ENCODE peak calls at places on chromosomes 2 and 18, in seven cellular contexts. One of them, this sample, is unnamed.

GRCh38 chr2:70565039-70565731 is 11.6 kb upstream of the TGFA start:
- DNase-seq in spleen: no peak
- DNase-seq in body of pancreas: no peak
- DNase-seq in DND-41: no peak
- DNase-seq in ovary: no peak
- DNase-seq in ascending aorta: no peak
- DNase-seq in stomach: no peak
- DNase-seq in this sample: no peak

GRCh38 chr2:190044866-190045265 is 17.7 kb downstream of the MSTN start:
- DNase-seq in spleen: no peak
- DNase-seq in DND-41: no peak
- DNase-seq in body of pancreas: no peak
- DNase-seq in stomach: no peak
- DNase-seq in ovary: no peak
- DNase-seq in ascending aorta: no peak
- DNase-seq in this sample: no peak

GRCh38 chr2:179811042-179811441 is 50.4 kb downstream of the ZNF385B start:
- DNase-seq in body of pancreas: no peak
- DNase-seq in spleen: no peak
- DNase-seq in stomach: no peak
- DNase-seq in ascending aorta: no peak
- DNase-seq in DND-41: no peak
- DNase-seq in ovary: no peak
- DNase-seq in this sample: no peak

GRCh38 chr2:233266481-233266880 is 15.0 kb downstream of the ATG16L1 start:
- DNase-seq in ascending aorta: no peak
- DNase-seq in stomach: no peak
- DNase-seq in body of pancreas: no peak
- DNase-seq in DND-41: no peak
- DNase-seq in ovary: no peak
- DNase-seq in spleen: no peak
- DNase-seq in this sample: no peak

GRCh38 chr2:36358317-36358659 is 2.7 kb downstream of the CRIM1 start:
- DNase-seq in spleen: no peak
- DNase-seq in body of pancreas: no peak
- DNase-seq in ascending aorta: no peak
- DNase-seq in DND-41: no peak
- DNase-seq in stomach: no peak
- DNase-seq in ovary: no peak
- DNase-seq in this sample: no peak

GRCh38 chr2:133456971-133457370 is 111.3 kb downstream of the NCKAP5 start:
- DNase-seq in DND-41: no peak
- DNase-seq in stomach: no peak
- DNase-seq in ascending aorta: no peak
- DNase-seq in ovary: no peak
- DNase-seq in spleen: no peak
- DNase-seq in body of pancreas: no peak
- DNase-seq in this sample: no peak

GRCh38 chr2:3466482-3466863 is 52.9 kb downstream of the ADI1 start:
- DNase-seq in body of pancreas: no peak
- DNase-seq in stomach: no peak
- DNase-seq in spleen: peak
- DNase-seq in DND-41: no peak
- DNase-seq in ascending aorta: no peak
- DNase-seq in ovary: no peak
- DNase-seq in this sample: no peak

GRCh38 chr2:114754907-114755563 is 312.6 kb downstream of the DPP10 start:
- DNase-seq in DND-41: no peak
- DNase-seq in stomach: no peak
- DNase-seq in ascending aorta: no peak
- DNase-seq in body of pancreas: no peak
- DNase-seq in ovary: no peak
- DNase-seq in spleen: no peak
- DNase-seq in this sample: no peak

DNA sequence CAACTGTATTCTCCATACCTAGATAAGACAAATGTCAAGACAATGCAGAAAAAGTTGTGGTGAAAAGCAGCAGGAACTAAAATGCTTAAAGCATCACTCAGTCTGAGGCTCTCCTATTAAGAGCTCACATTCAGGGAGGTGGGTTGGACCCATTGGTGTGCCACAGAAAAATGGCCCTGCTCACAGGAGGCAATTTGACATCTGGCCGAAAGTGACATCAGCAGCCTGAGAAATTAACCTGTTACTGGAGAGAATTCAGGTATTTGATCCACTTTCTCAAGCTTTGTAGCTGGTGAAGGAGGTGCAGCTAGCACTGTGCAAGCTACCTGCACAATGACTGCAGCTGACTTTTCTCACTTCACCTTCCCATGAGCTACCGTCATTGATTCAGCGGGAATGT is 86.0 kb downstream of the TMEM247 start:
- DNase-seq in DND-41: no peak
- DNase-seq in ascending aorta: no peak
- DNase-seq in body of pancreas: no peak
- DNase-seq in spleen: no peak
- DNase-seq in stomach: no peak
- DNase-seq in ovary: no peak
- DNase-seq in this sample: no peak
- H3K27ac ChIP-seq in DND-41: no peak
- H3K27ac ChIP-seq in ascending aorta: no peak
- H3K27ac ChIP-seq in body of pancreas: no peak
- H3K27ac ChIP-seq in spleen: peak
- H3K27ac ChIP-seq in stomach: no peak
- H3K27ac ChIP-seq in ovary: no peak
- H3K27ac ChIP-seq in this sample: no peak

DNA sequence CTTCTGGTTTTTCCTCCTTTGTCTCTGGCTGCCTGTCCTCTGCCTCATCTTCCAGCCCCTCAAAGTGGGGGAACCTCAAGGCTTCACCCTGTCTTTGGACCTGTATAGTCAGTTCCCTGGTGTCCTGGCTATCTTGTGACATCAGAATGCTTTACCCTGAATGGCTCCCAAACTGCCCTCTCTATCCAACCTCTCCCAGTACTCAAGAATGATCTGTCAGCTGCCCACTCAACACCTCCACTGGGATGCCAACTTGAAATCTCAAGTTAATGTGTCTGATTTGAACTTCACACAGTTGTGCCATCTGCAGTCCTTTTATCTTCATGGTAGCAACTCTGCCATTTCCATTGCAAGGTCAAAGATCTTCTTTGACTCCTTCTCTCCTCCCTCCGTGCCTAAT is 43.8 kb downstream of the UBE2F start:
- DNase-seq in ascending aorta: no peak
- DNase-seq in stomach: no peak
- DNase-seq in DND-41: no peak
- DNase-seq in ovary: no peak
- DNase-seq in body of pancreas: no peak
- DNase-seq in spleen: no peak
- DNase-seq in this sample: no peak
- H3K4me3 ChIP-seq in ascending aorta: no peak
- H3K4me3 ChIP-seq in stomach: no peak
- H3K4me3 ChIP-seq in DND-41: no peak
- H3K4me3 ChIP-seq in ovary: no peak
- H3K4me3 ChIP-seq in body of pancreas: no peak
- H3K4me3 ChIP-seq in spleen: no peak
- H3K4me3 ChIP-seq in this sample: no peak

GRCh38 chr2:55431982-55432627 is 12.4 kb upstream of the CCDC88A start:
- DNase-seq in DND-41: no peak
- DNase-seq in body of pancreas: no peak
- DNase-seq in stomach: no peak
- DNase-seq in ovary: no peak
- DNase-seq in spleen: no peak
- DNase-seq in ascending aorta: no peak
- DNase-seq in this sample: no peak
- TF ChIP-seq CTCF in DND-41: peak
- TF ChIP-seq CTCF in body of pancreas: peak
- TF ChIP-seq CTCF in stomach: no peak
- TF ChIP-seq CTCF in ovary: peak
- TF ChIP-seq CTCF in spleen: no peak
- TF ChIP-seq CTCF in ascending aorta: peak
- TF ChIP-seq CTCF in this sample: peak

DNA sequence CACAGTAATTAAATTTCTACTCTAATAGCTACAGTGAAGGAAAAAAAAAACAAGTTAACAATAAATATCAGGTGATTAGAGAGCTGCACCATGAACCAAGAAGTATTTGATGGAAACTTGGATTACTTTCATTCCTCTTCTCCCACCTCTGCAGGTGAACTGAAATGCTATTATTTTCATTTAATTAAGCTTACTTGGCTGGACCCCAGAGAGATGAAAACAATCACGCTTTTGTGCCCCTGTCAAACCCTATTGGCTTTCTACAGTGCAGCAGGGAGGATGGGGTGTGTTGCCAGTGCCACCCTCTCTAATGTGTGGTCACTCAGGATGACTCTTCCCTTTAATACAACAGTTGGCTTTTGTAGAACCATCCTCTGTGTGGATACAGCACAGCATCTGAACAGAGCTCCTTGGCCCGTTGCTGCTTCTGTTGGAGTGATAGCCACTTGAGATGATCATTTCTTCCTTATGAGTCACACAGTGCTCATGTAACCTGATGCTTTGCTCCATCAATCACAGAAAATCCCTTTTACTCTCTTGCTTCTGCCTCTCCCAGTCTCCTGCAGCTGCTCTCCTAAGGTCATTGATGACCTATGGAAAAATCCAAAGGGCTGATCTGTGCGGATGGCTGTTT is 5.5 kb upstream of the ARL4C start:
- DNase-seq in ovary: no peak
- DNase-seq in spleen: no peak
- DNase-seq in stomach: no peak
- DNase-seq in body of pancreas: no peak
- DNase-seq in DND-41: no peak
- DNase-seq in ascending aorta: no peak
- DNase-seq in this sample: no peak
- H3K27ac ChIP-seq in ovary: no peak
- H3K27ac ChIP-seq in spleen: no peak
- H3K27ac ChIP-seq in stomach: no peak
- H3K27ac ChIP-seq in body of pancreas: no peak
- H3K27ac ChIP-seq in DND-41: no peak
- H3K27ac ChIP-seq in ascending aorta: no peak
- H3K27ac ChIP-seq in this sample: no peak

GRCh38 chr18:34649072-34649471 is 61.0 kb upstream of the DTNA start:
- DNase-seq in ascending aorta: no peak
- DNase-seq in body of pancreas: no peak
- DNase-seq in DND-41: no peak
- DNase-seq in stomach: no peak
- DNase-seq in spleen: no peak
- DNase-seq in ovary: no peak
- DNase-seq in this sample: no peak

GRCh38 chr18:34650121-34650545 is 60.0 kb upstream of the DTNA start:
- DNase-seq in ascending aorta: no peak
- DNase-seq in ovary: no peak
- DNase-seq in spleen: no peak
- DNase-seq in stomach: no peak
- DNase-seq in DND-41: no peak
- DNase-seq in body of pancreas: peak
- DNase-seq in this sample: peak

GRCh38 chr18:34648269-34648668 is 61.8 kb upstream of the DTNA start:
- DNase-seq in ascending aorta: no peak
- DNase-seq in ovary: no peak
- DNase-seq in DND-41: no peak
- DNase-seq in stomach: no peak
- DNase-seq in spleen: no peak
- DNase-seq in body of pancreas: no peak
- DNase-seq in this sample: no peak

GRCh38 chr18:34655131-34655530 is 55.0 kb upstream of the DTNA start:
- DNase-seq in DND-41: no peak
- DNase-seq in stomach: no peak
- DNase-seq in ovary: no peak
- DNase-seq in ascending aorta: no peak
- DNase-seq in body of pancreas: no peak
- DNase-seq in spleen: no peak
- DNase-seq in this sample: no peak

DNA sequence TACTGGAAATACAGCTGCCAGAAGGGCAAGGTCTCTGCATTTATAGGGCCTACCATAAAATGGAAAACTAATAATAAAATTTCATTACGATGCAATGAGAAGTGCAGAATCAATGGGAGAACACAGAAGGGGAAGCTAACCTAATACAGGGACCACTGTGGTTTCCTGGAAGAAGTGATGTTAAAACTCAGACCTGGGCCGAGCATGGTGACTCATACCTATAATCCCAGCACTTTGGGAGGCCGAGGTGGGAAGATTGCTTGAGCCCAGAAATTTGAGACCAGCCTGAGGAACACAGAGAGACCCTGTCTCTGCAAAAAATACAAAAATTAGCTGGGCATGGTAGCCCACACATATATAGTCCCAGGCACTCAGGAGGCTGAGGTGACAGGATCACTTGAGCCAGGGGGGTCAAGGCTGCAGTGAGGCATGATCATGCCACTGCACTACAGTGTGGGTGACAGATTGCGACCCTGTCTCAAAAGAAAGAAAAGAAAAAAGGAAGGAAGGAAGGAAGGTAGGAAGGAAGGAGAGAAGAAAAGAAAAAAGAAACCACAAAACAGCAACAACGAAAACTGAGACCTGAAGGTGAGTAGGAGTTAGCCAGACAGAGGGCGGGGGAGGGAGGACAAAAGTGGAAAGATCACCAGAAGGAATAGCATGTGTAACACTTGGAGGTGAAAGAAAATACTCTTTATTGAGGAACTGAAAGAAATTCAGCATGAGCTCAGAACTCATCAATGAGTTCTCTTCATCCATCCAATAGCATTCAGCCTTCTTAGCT is 58.3 kb upstream of the DTNA start:
- DNase-seq in spleen: no peak
- DNase-seq in DND-41: no peak
- DNase-seq in stomach: no peak
- DNase-seq in ascending aorta: no peak
- DNase-seq in ovary: no peak
- DNase-seq in body of pancreas: no peak
- DNase-seq in this sample: no peak
- H3K4me3 ChIP-seq in spleen: no peak
- H3K4me3 ChIP-seq in DND-41: no peak
- H3K4me3 ChIP-seq in stomach: no peak
- H3K4me3 ChIP-seq in ascending aorta: no peak
- H3K4me3 ChIP-seq in ovary: no peak
- H3K4me3 ChIP-seq in body of pancreas: no peak
- H3K4me3 ChIP-seq in this sample: no peak